ENCODE peak calls at places on chromosomes 11 and 22, in seven cellular contexts. V is neuronal stem cell, C is H1, O is IMR-90, I is H9, Z is mesendoderm, Q is trophoblast cell. R is an unnamed sample.

GRCh38 chr22:36977947-36978660 is 41.1 kb downstream of the TST start:
- DNase-seq in I (peak), C (peak), V (peak), Q (peak), O (peak), Z (peak), R (peak)

GRCh38 chr11:42770444-42771065 is 541.2 kb upstream of the API5 start:
- DNase-seq in C (peak), V (peak), I (peak), Q (peak), Z (peak), O (no peak), R (peak)

GRCh38 chr11:12573707-12574106 is 100.5 kb upstream of the TEAD1 start:
- DNase-seq in Z (peak), C (no peak), Q (peak), I (no peak), V (no peak), O (no peak), R (no peak)

GRCh38 chr11:64794526-64794925 is 8.5 kb downstream of the MAP4K2 start:
- DNase-seq in O (no peak), V (no peak), Z (no peak), C (no peak), I (no peak), Q (no peak), R (no peak)

GRCh38 chr22:48331266-48331665 is 1496.4 kb downstream of the BRD1 start:
- DNase-seq in O (no peak), Z (no peak), I (no peak), C (no peak), Q (no peak), V (no peak), R (no peak)

GRCh38 chr11:118148240-118148639 is 4.4 kb downstream of the SCN4B start:
- DNase-seq in V (no peak), O (no peak), Z (no peak), I (no peak), Q (no peak), C (no peak), R (no peak)

GRCh38 chr11:29328961-29329441 is 687.8 kb downstream of the KCNA4 start:
- DNase-seq in Q (peak), O (peak), Z (peak), I (no peak), V (peak), C (no peak), R (peak)

GRCh38 chr11:117818036-117818858 is 6.3 kb downstream of the FXYD2 start:
- DNase-seq in V (no peak), Z (peak), Q (peak), C (no peak), I (no peak), O (peak), R (peak)

GRCh38 chr11:114161486-114162250 is 102.2 kb downstream of the ZBTB16 start:
- DNase-seq in O (no peak), Z (no peak), V (no peak), Q (no peak), I (no peak), C (no peak), R (no peak)

GRCh38 chr22:36505998-36506635 is 723 bp downstream of the FOXRED2 start:
- DNase-seq in I (peak), Q (no peak), C (no peak), O (no peak), V (no peak), Z (no peak), R (no peak)

GRCh38 chr11:117037952-117038350 is 60.3 kb downstream of the SIK3 start:
- DNase-seq in Z (no peak), V (no peak), C (no peak), O (no peak), I (no peak), Q (no peak), R (no peak)

GRCh38 chr11:86570020-86570419 is 102.4 kb downstream of the ME3 start:
- DNase-seq in C (no peak), V (no peak), Q (peak), O (peak), I (no peak), Z (no peak), R (no peak)

GRCh38 chr11:45104006-45104789 is 42.2 kb upstream of the PRDM11 start:
- DNase-seq in O (no peak), Q (no peak), Z (no peak), V (no peak), C (no peak), I (no peak), R (no peak)

GRCh38 chr11:68694404-68695297 is 10.3 kb downstream of the GAL start:
- DNase-seq in I (no peak), V (no peak), O (no peak), Q (no peak), C (no peak), Z (peak), R (no peak)

GRCh38 chr11:1837171-1838076 is 1.4 kb upstream of the TNNI2 start:
- DNase-seq in C (peak), V (peak), I (peak), Q (peak), O (peak), Z (peak), R (peak)

GRCh38 chr11:67438121-67438902 is 830 bp upstream of the PTPRCAP start:
- DNase-seq in O (no peak), I (peak), Z (no peak), Q (peak), V (no peak), C (no peak), R (no peak)

GRCh38 chr11:69401715-69402114 is 79.7 kb upstream of the LINC01488 start:
- DNase-seq in V (no peak), I (no peak), C (no peak), Q (no peak), Z (no peak), O (no peak), R (no peak)

GRCh38 chr11:68002943-68003845 is 703 bp downstream of the UNC93B1 start:
- DNase-seq in Q (peak), I (peak), V (no peak), O (no peak), Z (no peak), C (no peak), R (no peak)

GRCh38 chr11:64745523-64746328 is 1.8 kb upstream of the RASGRP2 start:
- DNase-seq in I (peak), O (peak), V (peak), C (no peak), Z (peak), Q (peak), R (peak)

GRCh38 chr11:3202305-3202704 is 16.3 kb downstream of the MRGPRG start:
- DNase-seq in Z (no peak), V (no peak), C (no peak), I (no peak), Q (no peak), O (no peak), R (no peak)

GRCh38 chr11:85685820-85686459 is at the start of gene CCDC89:
- DNase-seq in Q (peak), C (no peak), O (peak), I (no peak), Z (peak), V (no peak), R (peak)

GRCh38 chr11:63504933-63505586 is 824 bp upstream of the LGALS12 start:
- DNase-seq in C (no peak), Z (no peak), I (no peak), Q (no peak), O (no peak), V (no peak), R (no peak)

GRCh38 chr11:27234043-27234668 is 128.9 kb downstream of the CCDC34 start:
- DNase-seq in Z (no peak), V (no peak), O (peak), I (no peak), C (no peak), Q (peak), R (peak)

GRCh38 chr11:81574301-81574700 is 1159.4 kb downstream of the FAM181B start:
- DNase-seq in V (no peak), I (no peak), C (no peak), O (no peak), Z (no peak), Q (no peak), R (no peak)

GRCh38 chr11:76772783-76773106 is 10.4 kb upstream of the TSKU start:
- DNase-seq in I (no peak), V (no peak), C (no peak), Z (no peak), O (no peak), Q (no peak), R (no peak)

GRCh38 chr11:44876923-44877322 is 73.8 kb downstream of the TP53I11 start:
- DNase-seq in O (no peak), V (no peak), C (no peak), Q (no peak), Z (no peak), I (no peak), R (no peak)

GRCh38 chr11:1707751-1708150 is 10.8 kb downstream of the KRTAP5-6 start:
- DNase-seq in O (no peak), Q (no peak), V (no peak), I (no peak), Z (no peak), C (no peak), R (no peak)

GRCh38 chr11:40405614-40406013 is 1053.8 kb downstream of the LRRC4C start:
- DNase-seq in Z (no peak), C (no peak), O (no peak), I (no peak), Q (no peak), V (no peak), R (no peak)

GRCh38 chr11:57648791-57649735 is 649 bp downstream of the YPEL4 start:
- DNase-seq in Z (peak), O (no peak), Q (peak), I (peak), C (no peak), V (no peak), R (peak)

GRCh38 chr11:120471131-120471530 is 40.4 kb upstream of the GRIK4 start:
- DNase-seq in Z (no peak), C (no peak), I (no peak), Q (no peak), V (no peak), O (peak), R (peak)

GRCh38 chr11:102539567-102539966 is 9.0 kb upstream of the MMP7 start:
- DNase-seq in Z (no peak), O (no peak), V (no peak), C (no peak), Q (no peak), I (no peak), R (no peak)

GRCh38 chr11:36619502-36619901 is 21.5 kb upstream of the RAG2 start:
- DNase-seq in I (no peak), Z (peak), C (no peak), O (no peak), Q (no peak), V (no peak), R (no peak)

GRCh38 chr11:69367211-69367964 is 73.4 kb downstream of the MYEOV start:
- DNase-seq in V (no peak), Q (no peak), O (peak), C (no peak), Z (no peak), I (peak), R (peak)

GRCh38 chr11:100869328-100869727 is 182.2 kb downstream of the ARHGAP42 start:
- DNase-seq in O (no peak), C (no peak), I (no peak), Z (peak), V (no peak), Q (no peak), R (no peak)
- H2BK5ac ChIP-seq in O (no peak), C (no peak), I (no peak), Z (no peak), V (no peak), Q (no peak), R (no peak)

GRCh38 chr11:208177-208916 is 839 bp downstream of the RIC8A start:
- DNase-seq in I (peak), Z (peak), V (peak), O (peak), Q (peak), C (peak), R (peak)
- H2BK120ac ChIP-seq in I (peak), Z (peak), V (peak), O (peak), Q (peak), C (no peak), R (peak)

DNA sequence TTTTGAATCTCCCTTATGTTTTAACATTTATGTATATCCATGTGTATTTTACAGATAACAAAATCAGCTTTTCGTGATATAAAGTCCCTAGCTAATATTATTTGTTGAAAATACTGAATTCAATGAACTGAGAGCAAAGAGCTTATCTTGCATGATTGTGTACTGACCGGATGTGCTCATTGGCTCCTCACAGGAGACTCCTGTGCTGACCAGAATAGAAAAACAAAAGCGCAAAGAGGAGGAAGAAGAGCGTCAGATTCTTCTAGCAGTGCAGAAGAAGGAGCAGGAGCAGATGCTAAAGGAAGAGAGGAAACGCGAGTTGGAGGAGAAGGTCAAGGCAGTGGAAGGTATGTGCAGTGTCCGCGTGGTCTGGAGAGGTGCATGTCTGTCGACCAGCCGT is 39.4 kb upstream of the SLC25A18 start:
- DNase-seq in O (no peak), Z (no peak), Q (no peak), I (no peak), V (no peak), C (no peak), R (no peak)
- H2BK5ac ChIP-seq in O (no peak), Z (no peak), Q (no peak), I (no peak), V (no peak), C (peak), R (no peak)

GRCh38 chr11:72741849-72742521 is 10.2 kb downstream of the ARAP1 start:
- DNase-seq in V (no peak), C (no peak), O (peak), I (no peak), Z (no peak), Q (peak), R (peak)
- H2BK120ac ChIP-seq in V (no peak), C (no peak), O (no peak), I (no peak), Z (peak), Q (peak), R (peak)